ENCODE peak calls at places on chromosomes 16 and 17, in four cellular contexts. One of them, this sample, is unnamed.
A peak's percentile ranks its signal among the peaks of the same experiment; 100 is the strongest.

GRCh38 chr16:67528222-67528869 is at the start of gene RIPOR1:
- DNase-seq in neuronal stem cell: peak; percentile 49
- DNase-seq in H1: no peak
- DNase-seq in trophoblast cell: peak; percentile 59
- DNase-seq in this sample: peak; percentile 53

GRCh38 chr17:42060231-42060630 is 9.8 kb upstream of the C17orf113 start:
- DNase-seq in neuronal stem cell: no peak
- DNase-seq in H1: no peak
- DNase-seq in trophoblast cell: no peak
- DNase-seq in this sample: no peak

GRCh38 chr16:28845173-28846079 is 722 bp downstream of the TUFM start:
- DNase-seq in neuronal stem cell: no peak
- DNase-seq in H1: peak; percentile 39
- DNase-seq in trophoblast cell: peak; percentile 39
- DNase-seq in this sample: peak; percentile 32

GRCh38 chr17:29179232-29180036 is 764 bp downstream of the MYO18A start:
- DNase-seq in neuronal stem cell: peak; percentile 67
- DNase-seq in H1: peak; percentile 70
- DNase-seq in trophoblast cell: no peak
- DNase-seq in this sample: peak; percentile 45

GRCh38 chr16:11949527-11949926 is 7.7 kb upstream of the NPIPB2 start:
- DNase-seq in neuronal stem cell: peak; percentile 30
- DNase-seq in H1: no peak
- DNase-seq in trophoblast cell: peak; percentile 75
- DNase-seq in this sample: peak; percentile 62

GRCh38 chr17:65074778-65075250 is 18.3 kb upstream of the GNA13 start:
- DNase-seq in neuronal stem cell: no peak
- DNase-seq in H1: no peak
- DNase-seq in trophoblast cell: no peak
- DNase-seq in this sample: peak; percentile 76

GRCh38 chr16:87851141-87851587 is 18.1 kb downstream of the SLC7A5 start:
- DNase-seq in neuronal stem cell: no peak
- DNase-seq in H1: no peak
- DNase-seq in trophoblast cell: peak; percentile 75
- DNase-seq in this sample: no peak

GRCh38 chr16:52705192-52705591 is 158.2 kb upstream of the TOX3 start:
- DNase-seq in neuronal stem cell: no peak
- DNase-seq in H1: no peak
- DNase-seq in trophoblast cell: no peak
- DNase-seq in this sample: no peak

GRCh38 chr17:34820166-34820920 is 140.9 kb downstream of the CCT6B start:
- DNase-seq in neuronal stem cell: no peak
- DNase-seq in H1: no peak
- DNase-seq in trophoblast cell: no peak
- DNase-seq in this sample: no peak

GRCh38 chr17:3916013-3916696 is at the start of gene P2RX1:
- DNase-seq in neuronal stem cell: no peak
- DNase-seq in H1: no peak
- DNase-seq in trophoblast cell: no peak
- DNase-seq in this sample: no peak

GRCh38 chr16:57462209-57462977 is at the start of gene POLR2C:
- DNase-seq in neuronal stem cell: peak; percentile 83
- DNase-seq in H1: peak; percentile 60
- DNase-seq in trophoblast cell: peak; percentile 98
- DNase-seq in this sample: peak; percentile 88

GRCh38 chr17:83175551-83176271 is 96.3 kb downstream of the METRNL start:
- DNase-seq in neuronal stem cell: no peak
- DNase-seq in H1: no peak
- DNase-seq in trophoblast cell: no peak
- DNase-seq in this sample: no peak

GRCh38 chr16:87145181-87146176 is 171.7 kb downstream of the C16orf95 start:
- DNase-seq in neuronal stem cell: no peak
- DNase-seq in H1: no peak
- DNase-seq in trophoblast cell: no peak
- DNase-seq in this sample: peak; percentile 72

GRCh38 chr16:85134794-85135153 is 22.5 kb upstream of the CIBAR2 start:
- DNase-seq in neuronal stem cell: no peak
- DNase-seq in H1: no peak
- DNase-seq in trophoblast cell: no peak
- DNase-seq in this sample: no peak

GRCh38 chr17:68319420-68320162 is 28.3 kb downstream of the ARSG start:
- DNase-seq in neuronal stem cell: no peak
- DNase-seq in H1: no peak
- DNase-seq in trophoblast cell: no peak
- DNase-seq in this sample: no peak

GRCh38 chr17:49990921-49991320 is 4.1 kb downstream of the DLX3 start:
- DNase-seq in neuronal stem cell: no peak
- DNase-seq in H1: no peak
- DNase-seq in trophoblast cell: no peak
- DNase-seq in this sample: no peak

GRCh38 chr17:49987681-49988441 is 7.2 kb downstream of the DLX3 start:
- DNase-seq in neuronal stem cell: no peak
- DNase-seq in H1: no peak
- DNase-seq in trophoblast cell: peak; percentile 29
- DNase-seq in this sample: no peak

GRCh38 chr17:49991409-49991808 is 3.6 kb downstream of the DLX3 start:
- DNase-seq in neuronal stem cell: no peak
- DNase-seq in H1: no peak
- DNase-seq in trophoblast cell: no peak
- DNase-seq in this sample: no peak

GRCh38 chr17:49987290-49987585 is 7.8 kb downstream of the DLX3 start:
- DNase-seq in neuronal stem cell: no peak
- DNase-seq in H1: no peak
- DNase-seq in trophoblast cell: no peak
- DNase-seq in this sample: no peak

DNA sequence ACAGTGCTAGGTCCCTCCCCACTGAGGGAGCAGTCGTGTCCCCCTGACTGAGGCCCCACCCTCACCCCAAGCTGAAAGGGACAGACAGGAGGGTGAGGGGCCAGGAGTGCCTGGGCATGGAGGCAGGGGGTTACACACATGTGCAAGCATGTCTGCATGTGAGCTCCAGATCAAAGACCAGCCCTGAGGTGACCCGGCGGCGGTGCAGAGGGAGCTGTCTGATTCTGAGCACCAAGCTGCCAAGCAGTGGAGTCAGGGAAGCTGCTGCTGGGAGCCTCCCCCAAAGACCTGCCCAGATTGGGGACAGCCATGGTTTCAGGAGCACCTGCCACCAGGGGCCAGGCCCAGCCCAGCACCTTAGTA is 5.5 kb downstream of the DLX3 start:
- DNase-seq in neuronal stem cell: no peak
- DNase-seq in H1: no peak
- DNase-seq in trophoblast cell: no peak
- DNase-seq in this sample: no peak
- H2BK12ac ChIP-seq in neuronal stem cell: no peak overlapping the region
- H2BK12ac ChIP-seq in H1: no peak overlapping the region
- H2BK12ac ChIP-seq in trophoblast cell: no peak overlapping the region
- H2BK12ac ChIP-seq in this sample: no peak overlapping the region

DNA sequence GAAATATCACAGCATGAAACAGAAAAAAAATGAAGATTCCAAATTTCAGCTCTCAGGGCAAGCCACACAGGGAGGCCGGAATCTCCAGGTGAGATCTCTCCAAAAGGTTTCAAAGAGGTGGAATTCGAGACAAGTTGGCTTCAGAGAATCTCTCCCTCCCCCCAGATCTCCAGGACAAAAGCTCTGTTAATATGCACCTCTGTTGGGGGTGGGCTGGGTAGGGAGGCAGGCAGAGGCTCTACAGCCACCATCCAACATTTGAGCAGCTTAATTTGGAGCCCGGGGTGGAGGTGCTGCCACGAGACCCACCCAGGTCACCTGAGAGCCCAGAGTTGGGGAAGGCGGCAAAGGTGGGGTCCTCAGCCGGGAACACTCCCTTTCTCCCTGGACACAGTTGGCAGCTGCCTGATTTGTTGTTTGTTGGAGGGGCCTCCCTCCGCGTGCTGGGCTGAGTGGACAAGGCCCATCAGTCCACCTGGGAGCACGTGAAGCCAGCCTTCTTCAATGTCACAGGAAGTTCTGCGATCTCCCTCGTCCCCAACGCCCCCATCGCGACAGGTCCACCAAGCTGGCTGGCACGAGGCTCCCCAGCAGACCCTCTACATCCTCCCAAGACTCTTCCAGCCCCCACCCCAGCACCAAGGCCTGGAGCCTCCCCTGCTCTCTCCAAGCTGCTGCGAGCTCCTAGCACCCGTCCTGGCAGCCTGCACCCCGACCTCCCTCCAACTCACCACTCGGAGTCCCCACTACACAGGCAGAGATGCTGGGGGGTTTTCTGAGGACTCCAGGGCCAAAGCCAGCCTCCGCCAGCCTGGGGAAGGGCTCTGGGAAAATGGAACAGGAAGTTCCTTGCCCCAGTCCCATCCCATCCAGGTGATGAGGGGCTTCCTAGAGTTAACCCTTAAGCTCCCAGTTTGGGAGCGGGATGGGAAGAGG is at the start of gene ZSCAN10:
- DNase-seq in neuronal stem cell: no peak
- DNase-seq in H1: peak; percentile 72
- DNase-seq in trophoblast cell: no peak
- DNase-seq in this sample: no peak
- H3K4me3 ChIP-seq in neuronal stem cell: peak within 1 kb of the TSS; percentile 70
- H3K4me3 ChIP-seq in H1: peak within 1 kb of the TSS; percentile 90
- H3K4me3 ChIP-seq in trophoblast cell: no peak within 1 kb of the TSS
- H3K4me3 ChIP-seq in this sample: no peak within 1 kb of the TSS

GRCh38 chr17:43712397-43712796 is 46.2 kb downstream of the SOST start:
- DNase-seq in neuronal stem cell: no peak
- DNase-seq in H1: no peak
- DNase-seq in trophoblast cell: no peak
- DNase-seq in this sample: no peak

GRCh38 chr17:43713494-43714162 is 45.0 kb downstream of the SOST start:
- DNase-seq in neuronal stem cell: no peak
- DNase-seq in H1: no peak
- DNase-seq in trophoblast cell: peak; percentile 47
- DNase-seq in this sample: peak; percentile 42

GRCh38 chr17:43710101-43710500 is 48.4 kb upstream of the MEOX1 start:
- DNase-seq in neuronal stem cell: no peak
- DNase-seq in H1: no peak
- DNase-seq in trophoblast cell: no peak
- DNase-seq in this sample: no peak

GRCh38 chr17:43717913-43718312 is 40.7 kb downstream of the SOST start:
- DNase-seq in neuronal stem cell: no peak
- DNase-seq in H1: no peak
- DNase-seq in trophoblast cell: no peak
- DNase-seq in this sample: no peak

DNA sequence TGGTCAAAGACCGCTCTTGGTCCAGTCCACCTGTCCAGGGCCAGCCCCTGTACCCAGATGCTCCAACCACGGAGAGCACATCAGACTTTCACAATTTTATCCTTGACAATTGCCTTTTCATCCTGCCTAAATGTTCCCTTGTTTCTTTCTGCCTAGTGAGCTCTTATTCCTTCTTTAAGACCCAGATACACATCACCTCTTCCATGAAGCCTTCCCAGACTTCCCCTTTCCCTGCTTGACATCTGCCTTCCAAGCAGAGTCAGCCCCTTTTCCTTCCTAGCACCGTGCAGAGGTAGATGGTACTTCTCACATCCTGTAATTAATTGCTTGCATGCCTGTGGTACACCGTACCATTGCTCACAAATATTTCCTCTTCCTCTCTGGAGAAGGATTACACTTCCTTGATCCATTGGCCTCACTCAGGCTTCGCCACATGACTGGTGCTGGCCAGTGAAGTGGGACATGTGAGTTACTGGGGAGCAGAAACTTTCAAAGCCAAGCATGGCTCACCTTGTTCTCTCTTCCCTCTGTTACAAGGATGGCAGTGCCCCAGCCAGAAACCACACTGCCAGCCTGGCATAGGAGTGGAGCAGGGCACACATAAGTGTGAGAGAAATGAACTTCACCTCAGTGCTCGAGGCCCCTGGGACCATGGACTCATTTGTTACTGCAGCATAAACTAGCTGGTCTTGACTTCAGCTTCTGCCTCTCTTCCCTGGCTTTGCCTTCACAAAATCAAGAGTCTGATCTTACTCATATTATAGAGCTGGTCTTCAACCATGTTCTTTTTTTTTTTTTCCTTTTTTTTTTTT is 44.0 kb downstream of the SOST start:
- DNase-seq in neuronal stem cell: no peak
- DNase-seq in H1: no peak
- DNase-seq in trophoblast cell: no peak
- DNase-seq in this sample: peak; percentile 54
- H3K4ac ChIP-seq in neuronal stem cell: no peak overlapping the region
- H3K4ac ChIP-seq in H1: no peak overlapping the region
- H3K4ac ChIP-seq in trophoblast cell: no peak overlapping the region
- H3K4ac ChIP-seq in this sample: no peak overlapping the region

GRCh38 chr17:18225121-18225561 is 294 bp upstream of the LLGL1 start:
- DNase-seq in neuronal stem cell: peak; percentile 97
- DNase-seq in H1: peak; percentile 85
- DNase-seq in trophoblast cell: peak; percentile 98
- DNase-seq in this sample: peak; percentile 93

GRCh38 chr17:18224428-18225120 is 861 bp upstream of the LLGL1 start:
- DNase-seq in neuronal stem cell: peak; percentile 95
- DNase-seq in H1: peak; percentile 88
- DNase-seq in trophoblast cell: no peak
- DNase-seq in this sample: peak; percentile 50

GRCh38 chr17:18225562-18226283 is at the start of gene LLGL1:
- DNase-seq in neuronal stem cell: no peak
- DNase-seq in H1: no peak
- DNase-seq in trophoblast cell: no peak
- DNase-seq in this sample: peak; percentile 35

GRCh38 chr17:18226284-18226945 is 980 bp downstream of the LLGL1 start:
- DNase-seq in neuronal stem cell: no peak
- DNase-seq in H1: no peak
- DNase-seq in trophoblast cell: no peak
- DNase-seq in this sample: no peak

DNA sequence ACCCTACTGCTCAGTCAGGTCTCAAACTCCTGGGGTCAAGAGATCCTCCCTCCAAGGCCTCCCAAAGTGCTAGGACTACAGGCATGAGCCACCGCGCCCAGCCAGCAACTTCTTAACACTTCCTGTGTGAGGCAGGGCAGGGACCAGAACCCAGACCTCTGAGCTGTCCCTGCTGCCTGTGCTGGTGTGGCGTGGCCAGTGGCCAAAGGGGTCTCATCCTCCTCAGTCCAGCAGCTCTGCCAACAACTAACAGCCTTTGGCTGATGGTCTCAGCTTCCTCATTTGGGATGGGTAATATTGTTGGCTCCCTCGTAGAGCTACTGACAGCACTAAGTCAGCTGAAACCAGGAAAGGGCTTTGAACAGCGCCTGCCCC is 1.4 kb upstream of the LLGL1 start:
- DNase-seq in neuronal stem cell: no peak
- DNase-seq in H1: no peak
- DNase-seq in trophoblast cell: no peak
- DNase-seq in this sample: no peak
- H2BK12ac ChIP-seq in neuronal stem cell: peak overlapping the region; percentile 36
- H2BK12ac ChIP-seq in H1: peak overlapping the region; percentile 65
- H2BK12ac ChIP-seq in trophoblast cell: peak overlapping the region; percentile 0
- H2BK12ac ChIP-seq in this sample: no peak overlapping the region

GRCh38 chr16:1774456-1774795 is 1.5 kb upstream of the MRPS34 start:
- DNase-seq in neuronal stem cell: no peak
- DNase-seq in H1: no peak
- DNase-seq in trophoblast cell: no peak
- DNase-seq in this sample: no peak
- H3K4me3 ChIP-seq in neuronal stem cell: no peak overlapping the region
- H3K4me3 ChIP-seq in H1: no peak overlapping the region
- H3K4me3 ChIP-seq in trophoblast cell: no peak overlapping the region
- H3K4me3 ChIP-seq in this sample: peak overlapping the region; percentile 92

DNA sequence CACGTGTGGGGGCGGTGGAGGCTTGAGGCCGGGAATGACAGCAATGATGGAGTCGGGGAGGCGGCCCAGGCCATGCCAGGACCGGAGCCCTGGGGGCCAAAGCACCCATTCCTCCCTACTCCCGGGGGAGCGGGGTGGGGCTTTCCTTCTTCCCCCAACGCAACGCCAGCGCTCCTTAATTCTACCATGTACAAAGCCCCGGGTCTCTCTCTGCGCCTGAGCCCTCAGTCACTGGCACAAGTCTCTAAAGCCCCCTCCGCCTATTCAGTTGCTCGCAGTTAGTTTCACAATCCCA is 241 bp upstream of the RNF227 start:
- DNase-seq in neuronal stem cell: no peak
- DNase-seq in H1: no peak
- DNase-seq in trophoblast cell: no peak
- DNase-seq in this sample: no peak
- H3K4ac ChIP-seq in neuronal stem cell: no peak overlapping the region
- H3K4ac ChIP-seq in H1: no peak overlapping the region
- H3K4ac ChIP-seq in trophoblast cell: no peak overlapping the region
- H3K4ac ChIP-seq in this sample: peak overlapping the region; percentile 95

This sample was measured in mesenchymal stem cell.